ENCODE peak calls at places on chromosome 5, in four cellular contexts. P, C, B and N are unnamed samples.

GRCh38 chr5:1643651-1644392 is 120.1 kb upstream of the LPCAT1 start:
- DNase-seq in P (no peak), C (no peak), B (no peak), N (peak; percentile 31)

GRCh38 chr5:172981931-172982330 is 1.6 kb upstream of the ATP6V0E1 start:
- DNase-seq in P (no peak), C (no peak), B (no peak), N (no peak)

GRCh38 chr5:88669314-88669713 is 213.7 kb downstream of the MEF2C start:
- DNase-seq in P (no peak), C (no peak), B (no peak), N (no peak)

GRCh38 chr5:168413596-168413995 is 72.7 kb upstream of the RARS1 start:
- DNase-seq in P (no peak), C (no peak), B (no peak), N (no peak)

GRCh38 chr5:151084363-151084762 is 3.5 kb upstream of the TNIP1 start:
- DNase-seq in P (no peak), C (no peak), B (no peak), N (no peak)

GRCh38 chr5:142874537-142874936 is 104.4 kb downstream of the ARHGAP26 start:
- DNase-seq in P (no peak), C (peak; percentile 67), B (no peak), N (peak; percentile 92)

GRCh38 chr5:175516933-175517823 is 38.8 kb downstream of the SFXN1 start:
- DNase-seq in P (no peak), C (no peak), B (no peak), N (no peak)

GRCh38 chr5:102421647-102422046 is 77.2 kb downstream of the SLCO6A1 start:
- DNase-seq in P (no peak), C (peak; percentile 20), B (no peak), N (peak; percentile 15)

GRCh38 chr5:35810561-35810960 is 46.1 kb upstream of the IL7R start:
- DNase-seq in P (no peak), C (no peak), B (no peak), N (no peak)

GRCh38 chr5:55965525-55965924 is 29.2 kb downstream of the IL6ST start:
- DNase-seq in P (no peak), C (no peak), B (no peak), N (no peak)

GRCh38 chr5:106314221-106314824 is 1356.4 kb downstream of the EFNA5 start:
- DNase-seq in P (no peak), C (no peak), B (no peak), N (no peak)

GRCh38 chr5:135042595-135042994 is 8.6 kb upstream of the PITX1 start:
- DNase-seq in P (no peak), C (no peak), B (no peak), N (no peak)

GRCh38 chr5:23419115-23419514 is 88.3 kb upstream of the PRDM9 start:
- DNase-seq in P (no peak), C (no peak), B (no peak), N (peak; percentile 12)

GRCh38 chr5:2681476-2681875 is 70.0 kb downstream of the IRX2 start:
- DNase-seq in P (no peak), C (no peak), B (no peak), N (no peak)

GRCh38 chr5:124979174-124979573 is 232.7 kb upstream of the ZNF608 start:
- DNase-seq in P (no peak), C (no peak), B (no peak), N (peak; percentile 32)

GRCh38 chr5:140258016-140258415 is 44.9 kb downstream of the PFDN1 start:
- DNase-seq in P (no peak), C (no peak), B (no peak), N (no peak)

GRCh38 chr5:160174780-160175437 is 54.4 kb upstream of the FABP6 start:
- DNase-seq in P (no peak), C (no peak), B (no peak), N (no peak)

GRCh38 chr5:119453045-119453383 is 717 bp downstream of the HSD17B4 start:
- DNase-seq in P (no peak), C (no peak), B (peak; percentile 25), N (peak; percentile 14)

DNA sequence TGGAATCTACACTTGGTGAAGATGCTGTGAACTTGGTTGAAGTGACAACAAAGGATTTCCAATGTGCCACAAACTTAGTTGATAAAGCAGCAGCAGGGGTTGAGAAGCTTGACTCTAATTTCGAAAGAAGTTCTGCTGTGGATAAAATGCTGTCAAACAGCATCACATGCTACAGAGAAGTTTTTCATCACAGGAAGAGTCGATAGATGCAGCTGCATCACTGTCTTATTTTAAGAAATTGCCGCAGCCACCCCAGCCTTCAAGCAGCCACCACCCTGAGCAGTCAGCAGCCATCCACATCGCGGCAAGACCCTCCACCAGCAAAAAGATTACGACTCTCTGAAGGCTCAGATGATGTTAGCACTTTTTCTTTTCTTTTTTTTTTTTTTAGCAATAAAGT is 78.6 kb downstream of the TRIO start:
- DNase-seq in P (no peak), C (no peak), B (no peak), N (no peak)
- TF ChIP-seq ESRRA in P (no peak), C (no peak), B (no peak), N (no peak)

GRCh38 chr5:561408-561807 is 37.2 kb upstream of the SLC9A3 start:
- DNase-seq in P (no peak), C (no peak), B (no peak), N (no peak)
- H3K4me1 ChIP-seq in P (no peaks in the 10 kb centered on the region), C (peaks cover 11% of the 10 kb centered on the region), B (no peaks in the 10 kb centered on the region), N (peaks cover 7% of the 10 kb centered on the region)

DNA sequence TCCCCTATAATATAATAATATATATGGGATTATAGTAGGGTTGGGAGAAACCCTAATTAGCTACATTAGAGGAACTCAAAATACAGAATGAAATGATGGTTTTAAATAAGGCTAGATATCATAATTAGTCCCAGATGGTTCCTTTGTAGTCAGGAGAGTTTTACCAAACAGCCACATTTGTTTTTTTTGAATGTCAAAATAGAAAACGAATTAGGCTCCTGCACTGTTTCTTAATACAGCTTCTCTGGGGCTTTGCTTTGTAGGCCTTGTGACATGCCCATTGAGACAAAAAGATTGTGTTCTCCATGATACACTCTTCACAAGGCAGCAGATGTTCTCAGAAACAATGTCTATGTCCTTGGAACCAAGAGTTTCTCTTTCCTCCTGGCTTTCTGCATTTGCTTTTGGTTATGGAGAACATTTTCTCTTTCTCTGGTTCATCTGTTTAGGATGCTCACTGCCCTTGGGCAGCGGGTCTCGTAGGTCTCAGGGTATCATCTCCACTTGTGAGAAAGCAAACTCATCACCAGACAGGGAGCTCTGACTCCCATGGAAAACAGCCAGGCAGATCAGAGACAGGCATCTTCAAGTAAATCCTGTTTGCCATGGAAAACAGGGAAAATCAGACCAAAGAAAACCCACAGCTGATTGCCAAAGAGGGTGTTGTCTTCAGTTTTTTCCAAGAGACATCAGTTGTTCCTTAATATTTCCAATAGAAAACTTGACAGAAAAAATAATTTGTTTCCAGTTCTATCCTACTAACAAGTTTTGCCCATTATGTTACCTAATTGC is 54.1 kb upstream of the RPS23 start:
- DNase-seq in P (no peak), C (no peak), B (no peak), N (no peak)
- TF ChIP-seq POLR2A in P (no peak), C (no peak), B (no peak), N (no peak)

GRCh38 chr5:127634007-127634406 is 14.9 kb upstream of the CTXN3 start:
- DNase-seq in P (no peak), C (no peak), B (no peak), N (no peak)

GRCh38 chr5:127645300-127645726 is 3.6 kb upstream of the CTXN3 start:
- DNase-seq in P (no peak), C (no peak), B (no peak), N (no peak)

GRCh38 chr5:127643607-127644006 is 5.3 kb upstream of the CTXN3 start:
- DNase-seq in P (no peak), C (no peak), B (no peak), N (no peak)

DNA sequence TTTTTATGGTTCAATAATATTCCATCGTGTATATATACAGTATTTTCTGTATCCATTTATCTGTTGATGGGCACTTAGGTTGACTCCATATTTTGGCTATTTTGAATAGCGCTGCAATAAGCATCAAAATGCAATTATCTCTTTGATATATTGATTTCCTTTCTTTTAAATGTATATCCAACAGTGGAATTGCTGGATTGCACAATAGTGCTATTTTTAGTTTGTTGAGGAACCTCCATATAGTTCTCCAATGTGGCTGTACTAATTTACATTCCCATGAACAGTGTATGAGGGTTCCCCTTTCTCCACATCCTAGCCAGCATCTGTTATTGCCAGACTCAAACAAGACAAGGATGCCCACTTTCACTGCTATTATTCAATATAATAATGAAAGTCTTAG is 9.1 kb upstream of the CTXN3 start:
- DNase-seq in P (no peak), C (no peak), B (no peak), N (no peak)
- TF ChIP-seq ESRRA in P (no peak), C (no peak), B (no peak), N (no peak)